ENCODE peak calls at places on chromosomes 7 and 10, in five cellular contexts. Z is H1, W is mesenchymal stem cell, J is H9, S is trophoblast cell. D is an unnamed sample.

GRCh38 chr7:100211342-100211780 is 8.4 kb upstream of the PVRIG start:
- DNase-seq in Z (no peak), W (no peak), J (no peak), S (no peak), D (no peak)

GRCh38 chr10:133067152-133068090 is 20.3 kb upstream of the ADGRA1 start:
- DNase-seq in Z (no peak), W (no peak), J (no peak), S (no peak), D (no peak)

GRCh38 chr10:49023071-49023470 is 83.4 kb upstream of the LRRC18 start:
- DNase-seq in Z (no peak), W (no peak), J (no peak), S (no peak), D (no peak)

GRCh38 chr10:30556189-30556588 is 73.4 kb downstream of the LYZL2 start:
- DNase-seq in Z (no peak), W (no peak), J (no peak), S (peak; percentile 77), D (no peak)

GRCh38 chr7:137462074-137462715 is 118.7 kb upstream of the PTN start:
- DNase-seq in Z (no peak), W (no peak), J (no peak), S (no peak), D (no peak)

GRCh38 chr10:70558871-70559810 is 43.4 kb downstream of the PRF1 start:
- DNase-seq in Z (peak; percentile 80), W (peak; percentile 38), J (peak; percentile 80), S (peak; percentile 29), D (no peak)

GRCh38 chr10:121553861-121554264 is 44.4 kb downstream of the FGFR2 start:
- DNase-seq in Z (no peak), W (no peak), J (no peak), S (peak; percentile 98), D (no peak)

GRCh38 chr7:3201937-3202715 is 98.9 kb upstream of the SDK1 start:
- DNase-seq in Z (no peak), W (no peak), J (peak; percentile 14), S (no peak), D (no peak)

GRCh38 chr7:151454306-151454705 is 14.4 kb upstream of the CRYGN start:
- DNase-seq in Z (no peak), W (no peak), J (no peak), S (no peak), D (no peak)

GRCh38 chr7:130882396-130882795 is 148.4 kb upstream of the KLF14 start:
- DNase-seq in Z (peak; percentile 11), W (peak; percentile 17), J (no peak), S (peak; percentile 1), D (no peak)

GRCh38 chr7:2719007-2719406 is 31.0 kb downstream of the AMZ1 start:
- DNase-seq in Z (peak; percentile 88), W (no peak), J (peak; percentile 81), S (no peak), D (no peak)

GRCh38 chr7:147584771-147585193 is 1005.8 kb upstream of the C7orf33 start:
- DNase-seq in Z (peak; percentile 52), W (no peak), J (no peak), S (no peak), D (peak; percentile 3)

GRCh38 chr10:106189254-106189653 is 975.3 kb downstream of the SORCS1 start:
- DNase-seq in Z (peak; percentile 53), W (peak; percentile 2), J (peak; percentile 62), S (peak; percentile 25), D (peak; percentile 30)

GRCh38 chr7:74655324-74655723 is 2.2 kb upstream of the GTF2I start:
- DNase-seq in Z (no peak), W (no peak), J (no peak), S (no peak), D (no peak)

GRCh38 chr7:51090411-51090810 is 226.2 kb downstream of the COBL start:
- DNase-seq in Z (no peak), W (no peak), J (no peak), S (no peak), D (no peak)

GRCh38 chr7:116209561-116210070 is 723 bp upstream of the TES start:
- DNase-seq in Z (no peak), W (no peak), J (no peak), S (no peak), D (no peak)

GRCh38 chr10:35329520-35329919 is 6.8 kb upstream of the CCNY start:
- DNase-seq in Z (no peak), W (no peak), J (peak; percentile 37), S (no peak), D (no peak)

GRCh38 chr7:65972976-65973375 is 9.0 kb downstream of the GUSB start:
- DNase-seq in Z (no peak), W (no peak), J (no peak), S (no peak), D (no peak)

GRCh38 chr10:44056947-44057811 is 327.7 kb downstream of the CXCL12 start:
- DNase-seq in Z (no peak), W (no peak), J (no peak), S (no peak), D (no peak)

GRCh38 chr10:70763567-70763966 is 21.6 kb downstream of the TBATA start:
- DNase-seq in Z (no peak), W (no peak), J (no peak), S (no peak), D (no peak)

GRCh38 chr7:26553582-26553981 is 261.9 kb downstream of the SNX10 start:
- DNase-seq in Z (no peak), W (no peak), J (no peak), S (no peak), D (no peak)

GRCh38 chr7:34928052-34928451 is 109.2 kb downstream of the DPY19L1 start:
- DNase-seq in Z (peak; percentile 93), W (no peak), J (peak; percentile 83), S (peak; percentile 82), D (peak; percentile 51)

GRCh38 chr7:108659867-108660266 is 90.2 kb downstream of the DNAJB9 start:
- DNase-seq in Z (no peak), W (no peak), J (no peak), S (no peak), D (no peak)

GRCh38 chr7:101112233-101112632 is 14.7 kb upstream of the SERPINE1 start:
- DNase-seq in Z (no peak), W (peak; percentile 95), J (no peak), S (no peak), D (no peak)

GRCh38 chr7:132075573-132075972 is 500.7 kb downstream of the PLXNA4 start:
- DNase-seq in Z (no peak), W (no peak), J (peak; percentile 39), S (no peak), D (no peak)

GRCh38 chr7:30476401-30477145 is 2.0 kb downstream of the NOD1 start:
- DNase-seq in Z (peak; percentile 17), W (no peak), J (no peak), S (no peak), D (no peak)

GRCh38 chr10:74677951-74678350 is 148.4 kb upstream of the KAT6B start:
- DNase-seq in Z (no peak), W (no peak), J (no peak), S (no peak), D (no peak)

GRCh38 chr7:153529100-153529499 is 523.1 kb upstream of the DPP6 start:
- DNase-seq in Z (no peak), W (no peak), J (no peak), S (no peak), D (no peak)

GRCh38 chr10:31101123-31101522 is 69.5 kb upstream of the ZNF438 start:
- DNase-seq in Z (no peak), W (peak; percentile 90), J (no peak), S (no peak), D (no peak)

GRCh38 chr10:85333594-85333993 is 1005.2 kb downstream of the CCSER2 start:
- DNase-seq in Z (no peak), W (no peak), J (no peak), S (no peak), D (no peak)

GRCh38 chr7:157964521-157964920 is 623.1 kb downstream of the PTPRN2 start:
- DNase-seq in Z (no peak), W (no peak), J (peak; percentile 18), S (no peak), D (no peak)

GRCh38 chr7:157963526-157963925 is 624.1 kb downstream of the PTPRN2 start:
- DNase-seq in Z (no peak), W (no peak), J (peak; percentile 18), S (no peak), D (no peak)

GRCh38 chr7:157964016-157964415 is 623.6 kb downstream of the PTPRN2 start:
- DNase-seq in Z (no peak), W (no peak), J (no peak), S (no peak), D (no peak)

GRCh38 chr7:157969995-157970394 is 617.6 kb downstream of the PTPRN2 start:
- DNase-seq in Z (no peak), W (no peak), J (no peak), S (no peak), D (no peak)

DNA sequence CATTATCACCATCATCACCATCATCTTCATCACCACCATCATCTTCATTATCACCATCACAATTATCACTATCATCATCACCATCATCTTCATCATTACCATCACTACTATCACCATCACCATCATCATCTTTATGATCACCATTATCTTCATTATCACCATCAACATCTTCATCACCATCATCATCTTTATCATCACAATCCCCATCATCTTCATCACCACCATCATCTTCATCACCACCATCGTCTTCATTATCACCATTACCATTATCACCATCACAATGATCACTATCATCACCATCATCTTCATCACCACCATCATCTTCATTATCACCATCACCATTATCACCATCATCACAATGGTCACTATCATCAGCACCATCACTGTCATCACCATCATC is 621.1 kb downstream of the PTPRN2 start:
- DNase-seq in Z (no peak), W (no peak), J (no peak), S (no peak), D (no peak)
- H2BK12ac ChIP-seq in Z (no peak overlapping the region), W (no peak overlapping the region), J (no peak overlapping the region), S (no peak overlapping the region), D (no peak overlapping the region)

GRCh38 chr10:61547297-61547696 is 94.1 kb upstream of the TMEM26 start:
- DNase-seq in Z (no peak), W (no peak), J (no peak), S (no peak), D (no peak)
- H2BK12ac ChIP-seq in Z (no peak overlapping the region), W (no peak overlapping the region), J (no peak overlapping the region), S (no peak overlapping the region), D (no peak overlapping the region)

DNA sequence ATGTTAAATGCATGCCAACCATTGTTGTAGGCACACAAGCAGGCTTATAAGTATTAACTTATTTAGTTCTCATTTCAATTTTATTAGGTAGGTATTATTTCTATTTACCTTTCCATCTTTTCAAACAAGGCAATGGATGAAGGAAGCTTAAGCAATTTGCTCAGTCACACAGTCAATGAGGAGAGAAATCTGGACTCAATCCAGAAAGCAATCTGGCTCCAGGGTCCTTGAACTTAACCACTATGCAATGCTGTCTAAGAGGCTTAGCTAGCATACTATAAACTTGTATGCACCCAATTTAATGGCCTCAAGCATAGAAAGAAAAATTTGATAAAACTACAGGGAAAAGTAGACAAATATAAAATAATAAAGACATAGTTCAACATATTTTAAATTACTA is 88.6 kb downstream of the VWDE start:
- DNase-seq in Z (no peak), W (peak; percentile 19), J (no peak), S (no peak), D (no peak)
- H2BK12ac ChIP-seq in Z (no peak overlapping the region), W (no peak overlapping the region), J (no peak overlapping the region), S (no peak overlapping the region), D (no peak overlapping the region)

DNA sequence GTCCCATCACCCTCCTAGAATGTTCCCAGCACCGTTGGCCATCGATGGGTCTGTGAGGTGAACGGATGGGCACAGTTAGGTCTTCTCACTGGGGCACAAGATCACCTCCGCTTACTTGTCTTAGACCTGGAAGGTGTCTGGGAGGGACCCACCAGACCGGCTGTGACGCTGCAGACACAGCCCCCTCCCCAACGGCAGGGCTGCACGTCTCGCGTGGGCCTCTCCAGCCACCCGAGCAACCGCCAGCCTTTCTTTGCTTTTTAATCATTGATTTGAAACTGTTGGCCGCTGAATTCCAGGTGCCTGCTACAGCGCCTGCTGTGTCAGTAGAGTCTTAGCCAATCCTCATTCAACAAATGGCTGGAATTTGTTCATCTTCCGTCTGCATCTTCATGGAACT is 90.4 kb downstream of the DYNC2I1 start:
- DNase-seq in Z (no peak), W (no peak), J (no peak), S (no peak), D (no peak)
- H2BK12ac ChIP-seq in Z (no peak overlapping the region), W (no peak overlapping the region), J (no peak overlapping the region), S (no peak overlapping the region), D (no peak overlapping the region)